ENCODE peak calls at places on chromosomes 16 and 17, in nine cellular contexts. L is esophagus squamous epithelium; O is body of pancreas; M is upper lobe of right lung; W is tibial artery; T is heart left ventricle; D is right lobe of liver; Z is heart right ventricle; X is effector memory CD4-positive, alpha-beta T cell. C is an unnamed sample.

GRCh38 chr16:4056161-4057105 is 59.8 kb downstream of the ADCY9 start:
- DNase-seq in M (no peak), D (no peak), L (no peak), Z (no peak), O (no peak), T (no peak), X (no peak), W (no peak), C (no peak)

GRCh38 chr16:24721830-24722238 is 7.6 kb upstream of the TNRC6A start:
- DNase-seq in D (no peak), X (peak; percentile 12), Z (no peak), T (no peak), O (no peak), L (no peak), M (no peak), W (no peak), C (no peak)

GRCh38 chr16:75761111-75761510 is 34.8 kb upstream of the CPHXL start:
- DNase-seq in W (no peak), X (no peak), M (no peak), D (no peak), T (no peak), O (no peak), L (no peak), Z (no peak), C (no peak)

GRCh38 chr17:488993-489757 is 136.6 kb upstream of the RPH3AL start:
- DNase-seq in X (peak; percentile 34), L (no peak), O (no peak), T (peak; percentile 36), W (no peak), M (peak; percentile 71), D (no peak), Z (no peak), C (no peak)

GRCh38 chr16:78177218-78177617 is 77.8 kb downstream of the WWOX start:
- DNase-seq in X (no peak), D (no peak), M (no peak), O (no peak), L (no peak), T (no peak), W (no peak), Z (no peak), C (no peak)

GRCh38 chr17:48014603-48015037 is 23.0 kb downstream of the COPZ2 start:
- DNase-seq in W (no peak), Z (no peak), T (no peak), L (no peak), X (no peak), D (no peak), O (no peak), M (no peak), C (no peak)

GRCh38 chr17:56850591-56850990 is 16.6 kb downstream of the DGKE start:
- DNase-seq in X (no peak), T (no peak), W (no peak), D (no peak), Z (no peak), M (no peak), O (no peak), L (no peak), C (no peak)

GRCh38 chr17:29157310-29157709 is 22.9 kb downstream of the MYO18A start:
- DNase-seq in O (no peak), W (no peak), M (no peak), L (no peak), D (no peak), X (no peak), Z (no peak), T (no peak), C (no peak)

GRCh38 chr17:78611636-78612035 is 34.4 kb upstream of the DNAH17 start:
- DNase-seq in D (no peak), X (no peak), L (no peak), O (no peak), T (peak; percentile 32), Z (peak; percentile 23), M (no peak), W (no peak), C (no peak)

GRCh38 chr16:85563515-85564276 is 49.4 kb upstream of the GSE1 start:
- DNase-seq in D (peak; percentile 93), Z (peak; percentile 77), O (peak; percentile 59), W (peak; percentile 84), X (no peak), L (no peak), M (peak; percentile 91), T (peak; percentile 84), C (peak; percentile 85)

GRCh38 chr17:42180922-42181850 is at the start of gene KCNH4:
- DNase-seq in D (peak; percentile 81), T (peak; percentile 85), X (peak; percentile 80), M (peak; percentile 91), W (peak; percentile 73), L (no peak), O (peak; percentile 79), Z (peak; percentile 66), C (peak; percentile 81)

GRCh38 chr16:81547194-81547918 is 102.7 kb downstream of the CMIP start:
- DNase-seq in M (peak; percentile 46), D (no peak), L (no peak), Z (no peak), O (no peak), T (no peak), X (no peak), W (no peak), C (no peak)

GRCh38 chr17:15945493-15946209 is 721 bp downstream of the ADORA2B start:
- DNase-seq in M (peak; percentile 79), W (no peak), X (no peak), Z (no peak), O (no peak), L (no peak), T (peak; percentile 36), D (no peak), C (no peak)

GRCh38 chr16:64751906-64752305 is 370.0 kb downstream of the CDH11 start:
- DNase-seq in T (no peak), X (no peak), M (no peak), D (no peak), W (no peak), O (no peak), L (no peak), Z (no peak), C (no peak)
- H3K27ac ChIP-seq in T (no peak overlapping the region), X (no peak overlapping the region), M (no peak overlapping the region), D (no peak overlapping the region), W (no peak overlapping the region), O (no peak overlapping the region), L (no peak overlapping the region), Z (no peak overlapping the region), C (no peak overlapping the region)

DNA sequence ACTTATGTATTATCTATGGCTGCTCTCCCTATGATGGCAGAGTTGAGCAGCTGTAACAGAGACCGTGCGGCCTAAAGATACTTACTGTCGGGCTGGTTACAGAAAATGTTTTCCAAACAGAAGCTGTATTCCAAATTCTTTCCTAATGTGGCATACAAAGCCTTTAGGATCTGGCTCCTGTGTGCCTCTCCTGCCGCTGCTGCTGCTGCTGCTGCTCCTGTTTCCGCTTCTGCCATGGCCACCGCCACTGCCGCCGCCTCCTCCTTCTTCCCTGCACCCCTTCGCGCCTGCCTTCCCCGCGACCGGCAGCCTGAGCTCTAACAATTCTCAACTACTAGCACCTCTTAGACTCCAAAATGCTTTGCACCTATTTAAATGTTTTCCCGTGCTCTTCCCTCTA is 263.9 kb upstream of the TBX2 start:
- DNase-seq in Z (no peak), X (no peak), L (no peak), T (no peak), W (no peak), O (no peak), D (no peak), M (no peak), C (no peak)
- H3K27ac ChIP-seq in Z (peak overlapping the region; percentile 9), X (no peak overlapping the region), L (peak overlapping the region; percentile 27), T (peak overlapping the region; percentile 6), W (no peak overlapping the region), O (no peak overlapping the region), D (no peak overlapping the region), M (peak overlapping the region; percentile 43), C (peak overlapping the region; percentile 19)

GRCh38 chr16:89921131-89921698 is 1.9 kb upstream of the TUBB3 start:
- DNase-seq in M (no peak), T (no peak), X (no peak), D (no peak), W (no peak), O (no peak), Z (no peak), L (no peak), C (no peak)
- H3K27ac ChIP-seq in M (peak overlapping the region; percentile 80), T (peak overlapping the region; percentile 61), X (no peak overlapping the region), D (no peak overlapping the region), W (no peak overlapping the region), O (no peak overlapping the region), Z (peak overlapping the region; percentile 94), L (peak overlapping the region; percentile 43), C (peak overlapping the region; percentile 85)

GRCh38 chr17:64240261-64240740 is 22.8 kb downstream of the TEX2 start:
- DNase-seq in Z (no peak), D (no peak), W (no peak), L (no peak), M (no peak), X (no peak), T (peak; percentile 47), O (no peak), C (no peak)
- H3K27ac ChIP-seq in Z (peak overlapping the region; percentile 58), D (no peak overlapping the region), W (peak overlapping the region; percentile 64), L (peak overlapping the region; percentile 54), M (no peak overlapping the region), X (no peak overlapping the region), T (peak overlapping the region; percentile 28), O (peak overlapping the region; percentile 27), C (peak overlapping the region; percentile 62)

GRCh38 chr17:50632637-50633036 is 2.0 kb upstream of the ABCC3 start:
- DNase-seq in D (peak; percentile 2), Z (no peak), O (no peak), W (no peak), L (no peak), X (no peak), M (no peak), T (no peak), C (no peak)

GRCh38 chr17:50631195-50631907 is 3.3 kb upstream of the ABCC3 start:
- DNase-seq in D (peak; percentile 11), X (no peak), O (no peak), L (no peak), T (no peak), W (no peak), Z (no peak), M (no peak), C (no peak)

GRCh38 chr17:50631908-50632571 is 2.6 kb upstream of the ABCC3 start:
- DNase-seq in D (peak; percentile 3), M (no peak), L (no peak), Z (no peak), X (no peak), W (no peak), O (no peak), T (no peak), C (no peak)

GRCh38 chr17:50629902-50630301 is 4.8 kb upstream of the ABCC3 start:
- DNase-seq in L (no peak), T (no peak), X (no peak), D (peak; percentile 10), Z (no peak), W (no peak), O (no peak), M (no peak), C (no peak)

GRCh38 chr17:50630524-50631194 is 4.0 kb upstream of the ABCC3 start:
- DNase-seq in T (peak; percentile 43), W (no peak), D (peak; percentile 78), Z (peak; percentile 24), O (peak; percentile 83), M (peak; percentile 85), X (peak; percentile 29), L (no peak), C (peak; percentile 92)
- H3K27ac ChIP-seq in T (no peak overlapping the region), W (no peak overlapping the region), D (no peak overlapping the region), Z (no peak overlapping the region), O (peak overlapping the region; percentile 35), M (no peak overlapping the region), X (no peak overlapping the region), L (no peak overlapping the region), C (peak overlapping the region; percentile 60)

C was measured in stomach.